ENCODE peak calls at places on chromosome 18, in nine cellular contexts. R is fibroblast of mammary gland; K is M059J; L is bronchial epithelial cell; E is stimulated activated CD4-positive, alpha-beta T cell treated with anti-CD3 and anti-CD28 coated beads, Interleukin-2, amount 100 ng/mL, for 24 hours; Y is stimulated activated CD8-positive, alpha-beta memory T cell treated with anti-CD3 and anti-CD28 coated beads, Interleukin-15, amount 100 ng/mL, for 24 hours; S is OCI-LY7; C is HEK293T; P is naive B cell. D is an unnamed sample.

GRCh38 chr18:58407263-58407648 is 221.6 kb downstream of the ALPK2 start:
- DNase-seq in R (no peak), K (no peak), L (peak; percentile 7), E (no peak), Y (no peak), S (no peak), C (no peak), P (no peak), D (no peak)

GRCh38 chr18:66894851-66895250 is 291.0 kb upstream of the CDH19 start:
- DNase-seq in R (no peak), K (no peak), L (peak; percentile 56), E (no peak), Y (no peak), S (no peak), C (no peak), P (no peak), D (no peak)

GRCh38 chr18:36516726-36517125 is 219.2 kb downstream of the FHOD3 start:
- DNase-seq in R (no peak), K (no peak), L (no peak), E (no peak), Y (no peak), S (no peak), C (no peak), P (no peak), D (no peak)

GRCh38 chr18:33578371-33579146 is 540 bp downstream of the ASXL3 start:
- DNase-seq in R (no peak), K (no peak), L (no peak), E (peak; percentile 0), Y (no peak), S (peak; percentile 20), C (peak; percentile 67), P (no peak), D (no peak)

GRCh38 chr18:68532328-68532885 is 182.5 kb downstream of the TMX3 start:
- DNase-seq in R (no peak), K (no peak), L (no peak), E (no peak), Y (no peak), S (no peak), C (no peak), P (no peak), D (no peak)

GRCh38 chr18:8943900-8944870 is 158.3 kb upstream of the NDUFV2 start:
- DNase-seq in R (peak; percentile 92), K (peak; percentile 92), L (no peak), E (no peak), Y (no peak), S (no peak), C (no peak), P (no peak), D (no peak)

GRCh38 chr18:31750259-31750658 is 10.4 kb downstream of the SLC25A52 start:
- DNase-seq in R (no peak), K (no peak), L (no peak), E (no peak), Y (no peak), S (no peak), C (no peak), P (no peak), D (no peak)

GRCh38 chr18:78753240-78753639 is 226.4 kb upstream of the SALL3 start:
- DNase-seq in R (no peak), K (no peak), L (no peak), E (no peak), Y (no peak), S (no peak), C (no peak), P (no peak), D (no peak)

GRCh38 chr18:45806226-45806625 is 19.2 kb upstream of the SIGLEC15 start:
- DNase-seq in R (peak; percentile 81), K (peak; percentile 62), L (peak; percentile 82), E (no peak), Y (no peak), S (no peak), C (no peak), P (no peak), D (no peak)

GRCh38 chr18:76573325-76574025 is 78.4 kb upstream of the ZNF516 start:
- DNase-seq in R (peak; percentile 87), K (peak; percentile 65), L (peak; percentile 97), E (no peak), Y (no peak), S (no peak), C (no peak), P (no peak), D (no peak)

GRCh38 chr18:2847341-2848144 is 737 bp downstream of the EMILIN2 start:
- DNase-seq in R (peak; percentile 39), K (no peak), L (no peak), E (peak; percentile 50), Y (no peak), S (no peak), C (peak; percentile 26), P (peak; percentile 64), D (peak; percentile 24)

GRCh38 chr18:44887227-44887631 is 206.5 kb downstream of the SETBP1 start:
- DNase-seq in R (peak; percentile 87), K (peak; percentile 75), L (peak; percentile 95), E (peak; percentile 53), Y (no peak), S (no peak), C (no peak), P (no peak), D (no peak)

GRCh38 chr18:31773774-31774476 is 13.2 kb upstream of the SLC25A52 start:
- DNase-seq in R (no peak), K (no peak), L (no peak), E (no peak), Y (no peak), S (no peak), C (no peak), P (no peak), D (no peak)

GRCh38 chr18:47528343-47528742 is 276.9 kb upstream of the SKOR2 start:
- DNase-seq in R (no peak), K (no peak), L (no peak), E (no peak), Y (no peak), S (no peak), C (no peak), P (no peak), D (no peak)

GRCh38 chr18:44700652-44701051 is 20.0 kb downstream of the SETBP1 start:
- DNase-seq in R (peak; percentile 81), K (no peak), L (peak; percentile 76), E (no peak), Y (no peak), S (no peak), C (no peak), P (peak; percentile 20), D (peak; percentile 20)

GRCh38 chr18:78629426-78629825 is 350.2 kb upstream of the SALL3 start:
- DNase-seq in R (no peak), K (no peak), L (no peak), E (no peak), Y (no peak), S (no peak), C (no peak), P (no peak), D (no peak)

GRCh38 chr18:48563027-48563426 is 24.2 kb downstream of the CTIF start:
- DNase-seq in R (peak; percentile 91), K (peak; percentile 92), L (peak; percentile 74), E (no peak), Y (no peak), S (no peak), C (no peak), P (no peak), D (no peak)

GRCh38 chr18:10453885-10454772 is at the start of gene APCDD1:
- DNase-seq in R (no peak), K (peak; percentile 15), L (no peak), E (peak; percentile 5), Y (no peak), S (no peak), C (peak; percentile 50), P (peak; percentile 23), D (no peak)

GRCh38 chr18:10912790-10913560 is 236.4 kb downstream of the PIEZO2 start:
- DNase-seq in R (peak; percentile 81), K (peak; percentile 79), L (no peak), E (no peak), Y (no peak), S (no peak), C (no peak), P (no peak), D (no peak)

GRCh38 chr18:76426738-76427305 is 68.2 kb downstream of the ZNF516 start:
- DNase-seq in R (peak; percentile 49), K (no peak), L (no peak), E (peak; percentile 35), Y (no peak), S (no peak), C (peak; percentile 59), P (no peak), D (no peak)

GRCh38 chr18:70044626-70045025 is 97.0 kb upstream of the CD226 start:
- DNase-seq in R (peak; percentile 97), K (peak; percentile 97), L (peak; percentile 100), E (no peak), Y (no peak), S (no peak), C (no peak), P (no peak), D (no peak)

GRCh38 chr18:57819119-57819518 is 16.0 kb upstream of the ATP8B1 start:
- DNase-seq in R (no peak), K (peak; percentile 64), L (no peak), E (no peak), Y (no peak), S (no peak), C (no peak), P (no peak), D (no peak)

GRCh38 chr18:66235206-66235605 is 368.7 kb downstream of the CDH19 start:
- DNase-seq in R (no peak), K (no peak), L (peak; percentile 2), E (no peak), Y (no peak), S (no peak), C (no peak), P (no peak), D (no peak)

GRCh38 chr18:8354304-8354703 is 254.9 kb upstream of the RAB12 start:
- DNase-seq in R (no peak), K (no peak), L (peak; percentile 10), E (no peak), Y (no peak), S (no peak), C (no peak), P (no peak), D (no peak)

GRCh38 chr18:35010983-35011382 is 30.2 kb upstream of the MAPRE2 start:
- DNase-seq in R (no peak), K (no peak), L (no peak), E (no peak), Y (no peak), S (no peak), C (no peak), P (no peak), D (no peak)

GRCh38 chr18:70334728-70335329 is 46.0 kb downstream of the SOCS6 start:
- DNase-seq in R (peak; percentile 67), K (peak; percentile 38), L (peak; percentile 91), E (no peak), Y (no peak), S (no peak), C (no peak), P (no peak), D (no peak)

D was measured in activated CD8-positive, alpha-beta memory T cell treated with anti-CD3 and anti-CD28 coated beads, Interleukin-2, amount 50 U/mL, for 4 hours.